ENCODE peak calls at places on chromosomes 3 and 15, in four cellular contexts. U is iPS-NIHi11, J is HEK293T, D is H4. W is an unnamed sample.

GRCh38 chr3:147360936-147361670 is 45.2 kb downstream of the ZIC4 start:
- DNase-seq in U (peak), J (peak), D (no peak), W (no peak)

GRCh38 chr15:80367661-80368060 is 36.5 kb upstream of the ARNT2 start:
- DNase-seq in U (peak), J (no peak), D (no peak), W (no peak)

GRCh38 chr15:74386496-74387140 is 19.2 kb upstream of the CYP11A1 start:
- DNase-seq in U (no peak), J (no peak), D (no peak), W (no peak)

GRCh38 chr3:114406286-114406685 is 112.5 kb downstream of the TIGIT start:
- DNase-seq in U (no peak), J (no peak), D (peak), W (no peak)

GRCh38 chr3:158269896-158270295 is 160.0 kb downstream of the RSRC1 start:
- DNase-seq in U (no peak), J (no peak), D (no peak), W (no peak)

GRCh38 chr3:68855620-68856019 is 76.7 kb downstream of the TAFA4 start:
- DNase-seq in U (no peak), J (no peak), D (no peak), W (no peak)

GRCh38 chr3:125129512-125129962 is 73.7 kb upstream of the HEG1 start:
- DNase-seq in U (no peak), J (no peak), D (peak), W (no peak)

GRCh38 chr15:51888593-51889195 is 59.2 kb downstream of the TMOD3 start:
- DNase-seq in U (peak), J (peak), D (no peak), W (no peak)

GRCh38 chr3:15291589-15292541 is 40.5 kb downstream of the SH3BP5 start:
- DNase-seq in U (no peak), J (no peak), D (peak), W (no peak)

GRCh38 chr15:27479232-27480140 is 508.5 kb downstream of the GABRG3 start:
- DNase-seq in U (no peak), J (no peak), D (no peak), W (no peak)

GRCh38 chr3:100875239-100875638 is 118.0 kb downstream of the ABI3BP start:
- DNase-seq in U (no peak), J (no peak), D (peak), W (no peak)

GRCh38 chr3:53804697-53805462 is 41.3 kb downstream of the CHDH start:
- DNase-seq in U (peak), J (peak), D (no peak), W (peak)

GRCh38 chr15:101152914-101153313 is 98.9 kb downstream of the CHSY1 start:
- DNase-seq in U (peak), J (peak), D (no peak), W (no peak)

W was measured in islet precursor cell.